ENCODE peak calls at places on chromosomes 11 and 22, in four cellular contexts. I, E, Q and D are unnamed samples.

GRCh38 chr11:2387266-2387982 is 10.3 kb downstream of the CD81 start:
- DNase-seq in I (peak), E (no peak), Q (no peak), D (peak)

GRCh38 chr11:113447621-113448310 is 27.4 kb downstream of the DRD2 start:
- DNase-seq in I (peak), E (no peak), Q (no peak), D (no peak)

GRCh38 chr11:35555238-35555887 is 29.9 kb upstream of the PAMR1 start:
- DNase-seq in I (peak), E (no peak), Q (no peak), D (no peak)

GRCh38 chr22:26199665-26200064 is 30.4 kb downstream of the SEZ6L start:
- DNase-seq in I (no peak), E (no peak), Q (no peak), D (no peak)

GRCh38 chr11:2089536-2090165 is 49.5 kb downstream of the IGF2 start:
- DNase-seq in I (peak), E (peak), Q (peak), D (no peak)

GRCh38 chr11:34327804-34328631 is 29.8 kb downstream of the ABTB2 start:
- DNase-seq in I (peak), E (peak), Q (no peak), D (no peak)

GRCh38 chr11:45670386-45671135 is 5.1 kb upstream of the CHST1 start:
- DNase-seq in I (no peak), E (no peak), Q (no peak), D (peak)

GRCh38 chr11:128451651-128452470 is 135.5 kb downstream of the ETS1 start:
- DNase-seq in I (peak), E (peak), Q (no peak), D (peak)

GRCh38 chr22:41576877-41577276 is 12.8 kb downstream of the PMM1 start:
- DNase-seq in I (peak), E (peak), Q (peak), D (no peak)

GRCh38 chr22:26587991-26588613 is 1.8 kb downstream of the TPST2 start:
- DNase-seq in I (no peak), E (no peak), Q (no peak), D (no peak)

GRCh38 chr11:102560555-102561011 is 30.0 kb upstream of the MMP7 start:
- DNase-seq in I (peak), E (no peak), Q (no peak), D (peak)

GRCh38 chr22:45553333-45554039 is 50.8 kb downstream of the FBLN1 start:
- DNase-seq in I (peak), E (peak), Q (peak), D (peak)

GRCh38 chr22:39242809-39243442 is 1.9 kb downstream of the PDGFB start:
- DNase-seq in I (no peak), E (peak), Q (peak), D (peak)

GRCh38 chr11:113192121-113192925 is 122.1 kb upstream of the TTC12 start:
- DNase-seq in I (no peak), E (no peak), Q (no peak), D (no peak)

GRCh38 chr11:4093519-4094347 is 866 bp upstream of the RRM1 start:
- DNase-seq in I (no peak), E (no peak), Q (peak), D (no peak)

GRCh38 chr11:9153651-9154050 is 62.3 kb upstream of the SCUBE2 start:
- DNase-seq in I (no peak), E (no peak), Q (no peak), D (no peak)

GRCh38 chr11:111871693-111872161 is 346 bp upstream of the ALG9 start:
- DNase-seq in I (no peak), E (no peak), Q (no peak), D (no peak)

GRCh38 chr11:65609236-65609635 is 4.8 kb downstream of the MAP3K11 start:
- DNase-seq in I (no peak), E (no peak), Q (no peak), D (no peak)

GRCh38 chr22:50544746-50545253 is 899 bp upstream of the KLHDC7B start:
- DNase-seq in I (no peak), E (peak), Q (no peak), D (peak)

GRCh38 chr22:44045171-44045570 is 21.1 kb downstream of the PARVB start:
- DNase-seq in I (peak), E (no peak), Q (no peak), D (no peak)

GRCh38 chr11:81237139-81237538 is 1496.5 kb downstream of the FAM181B start:
- DNase-seq in I (peak), E (no peak), Q (no peak), D (no peak)

GRCh38 chr11:66124564-66124963 is 54.5 kb downstream of the PACS1 start:
- DNase-seq in I (peak), E (no peak), Q (no peak), D (no peak)

GRCh38 chr22:23565942-23566715 is 14.0 kb downstream of the IGLL1 start:
- DNase-seq in I (no peak), E (no peak), Q (peak), D (peak)

GRCh38 chr22:35313311-35314121 is 13.8 kb downstream of the TOM1 start:
- DNase-seq in I (peak), E (peak), Q (no peak), D (peak)

GRCh38 chr22:32823024-32823730 is 21.7 kb downstream of the TIMP3 start:
- DNase-seq in I (peak), E (no peak), Q (peak), D (peak)

GRCh38 chr11:10604340-10604748 is 35.9 kb upstream of the LYVE1 start:
- DNase-seq in I (peak), E (peak), Q (no peak), D (no peak)

GRCh38 chr22:49193901-49194465 is 633.7 kb downstream of the BRD1 start:
- DNase-seq in I (no peak), E (no peak), Q (no peak), D (no peak)

DNA sequence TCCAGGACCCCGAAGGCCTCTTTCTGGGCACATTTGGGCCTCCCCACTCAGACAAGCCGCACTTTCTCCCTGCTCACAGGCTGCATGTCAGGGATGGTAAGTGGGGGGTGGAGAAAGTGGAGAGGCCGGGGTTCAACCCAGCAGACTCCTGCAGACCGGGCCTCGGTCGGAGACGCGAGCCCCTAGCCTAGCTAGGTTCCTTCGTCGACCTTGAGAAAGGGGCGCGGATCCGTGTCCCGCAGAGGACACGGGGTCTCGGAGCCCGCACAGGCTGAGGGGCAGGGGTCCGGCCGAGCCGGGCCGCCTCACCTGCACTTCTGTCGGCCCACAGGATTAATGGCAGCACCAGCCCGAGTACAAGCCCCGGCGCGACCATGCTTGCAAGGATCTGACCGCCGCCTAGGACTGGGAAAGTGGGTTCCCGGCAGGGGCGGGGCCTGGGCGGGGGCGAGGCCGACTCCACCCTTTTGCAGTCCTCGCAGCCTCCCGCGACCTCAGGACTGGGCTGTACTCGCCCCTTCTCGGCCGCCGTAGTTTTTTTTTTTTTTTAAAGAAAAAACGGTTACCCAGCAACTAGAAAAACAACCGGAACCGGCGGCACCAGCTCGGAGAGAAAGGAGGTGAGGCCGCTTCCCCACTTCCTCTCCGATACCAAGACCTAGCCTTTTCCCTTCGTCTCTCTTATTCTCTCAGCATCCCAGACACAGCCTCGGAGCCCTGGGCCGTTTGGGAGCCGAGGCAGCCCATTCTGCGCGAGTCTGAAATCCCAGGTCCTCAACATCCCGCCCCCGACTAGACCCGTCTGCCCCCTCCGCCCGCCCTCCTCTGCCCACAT is at the start of the genes SIAE and SPA17:
- DNase-seq in I (peak), E (peak), Q (peak), D (peak)
- TF ChIP-seq POLR2A in I (peak), E (no peak), Q (peak), D (peak)

GRCh38 chr11:84136926-84137325 is 850.8 kb upstream of the CCDC90B start:
- DNase-seq in I (no peak), E (no peak), Q (no peak), D (no peak)
- TF ChIP-seq POLR2A in I (no peak), E (no peak), Q (no peak), D (no peak)

DNA sequence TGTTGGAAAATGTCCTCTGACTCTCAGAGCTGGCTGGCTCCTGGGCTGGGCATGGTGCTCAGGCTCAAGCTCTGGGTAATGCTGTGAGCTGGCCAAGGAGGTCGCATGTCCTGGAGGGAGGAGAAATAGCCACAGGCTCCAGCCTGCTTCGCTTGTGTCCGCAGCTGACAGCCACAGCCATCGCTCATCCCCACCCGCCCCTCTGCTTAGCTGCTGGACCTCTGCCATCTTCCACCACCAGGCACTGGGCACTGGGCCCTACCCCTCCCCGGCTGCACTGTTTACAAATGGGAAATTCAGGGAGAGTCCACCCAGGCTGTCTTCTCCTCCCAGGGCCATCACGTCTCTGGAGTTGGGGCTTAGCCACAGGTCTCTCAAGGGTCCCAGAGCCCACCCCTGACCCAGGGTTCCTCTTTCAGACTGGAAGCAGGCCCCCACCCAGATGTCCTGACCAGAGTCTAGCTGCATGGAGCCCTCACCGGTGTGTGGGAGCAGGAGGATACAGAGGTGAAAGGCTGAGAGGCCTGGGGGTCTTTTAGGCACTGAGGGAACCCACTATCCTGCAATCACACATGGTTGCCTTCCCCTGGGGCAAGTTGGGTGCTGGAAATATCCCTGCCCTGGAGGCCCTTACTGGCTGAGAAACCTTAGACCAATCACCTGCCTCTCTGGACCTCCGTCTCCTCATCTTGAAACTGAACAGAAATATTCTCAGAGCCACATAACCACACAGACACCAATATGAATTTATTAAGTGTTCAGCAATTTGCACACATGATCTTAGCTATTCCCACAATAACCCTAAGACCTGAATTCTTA is 62.7 kb downstream of the CD82 start:
- DNase-seq in I (peak), E (peak), Q (no peak), D (peak)
- TF ChIP-seq POLR2A in I (no peak), E (no peak), Q (no peak), D (no peak)

GRCh38 chr11:69080361-69080973 is 31.7 kb downstream of the TPCN2 start:
- DNase-seq in I (peak), E (no peak), Q (no peak), D (no peak)
- TF ChIP-seq POLR2A in I (no peak), E (no peak), Q (no peak), D (no peak)